ENCODE peak calls at places on chromosomes 6 and 20, in six cellular contexts. Y is GM12878, O is K562, V is HepG2, M is H1, T is GM12892. J is an unnamed sample.

GRCh38 chr6:117497237-117497636 is 14.8 kb downstream of the DCBLD1 start:
- DNase-seq in Y (no peak), O (no peak), V (no peak), M (no peak), T (no peak), J (no peak)

GRCh38 chr6:124590001-124590400 is 372.2 kb upstream of the RNF217 start:
- DNase-seq in Y (no peak), O (no peak), V (no peak), M (no peak), T (no peak), J (no peak)

GRCh38 chr6:132703936-132704335 is 9.9 kb downstream of the VNN1 start:
- DNase-seq in Y (no peak), O (no peak), V (no peak), M (no peak), T (no peak), J (no peak)

GRCh38 chr20:43936805-43937204 is 22.2 kb downstream of the TOX2 start:
- DNase-seq in Y (no peak), O (no peak), V (no peak), M (no peak), T (no peak), J (no peak)

GRCh38 chr6:113674075-113674474 is 183.1 kb upstream of the MARCKS start:
- DNase-seq in Y (no peak), O (no peak), V (no peak), M (no peak), T (no peak), J (no peak)

GRCh38 chr6:137989696-137990095 is 117.5 kb downstream of the PERP start:
- DNase-seq in Y (no peak), O (no peak), V (no peak), M (no peak), T (no peak), J (no peak)

GRCh38 chr20:22999756-23000155 is 35.4 kb upstream of the SSTR4 start:
- DNase-seq in Y (no peak), O (no peak), V (no peak), M (no peak), T (no peak), J (no peak)

GRCh38 chr20:6525447-6526303 is 241.8 kb upstream of the BMP2 start:
- DNase-seq in Y (no peak), O (no peak), V (no peak), M (no peak), T (no peak), J (no peak)

DNA sequence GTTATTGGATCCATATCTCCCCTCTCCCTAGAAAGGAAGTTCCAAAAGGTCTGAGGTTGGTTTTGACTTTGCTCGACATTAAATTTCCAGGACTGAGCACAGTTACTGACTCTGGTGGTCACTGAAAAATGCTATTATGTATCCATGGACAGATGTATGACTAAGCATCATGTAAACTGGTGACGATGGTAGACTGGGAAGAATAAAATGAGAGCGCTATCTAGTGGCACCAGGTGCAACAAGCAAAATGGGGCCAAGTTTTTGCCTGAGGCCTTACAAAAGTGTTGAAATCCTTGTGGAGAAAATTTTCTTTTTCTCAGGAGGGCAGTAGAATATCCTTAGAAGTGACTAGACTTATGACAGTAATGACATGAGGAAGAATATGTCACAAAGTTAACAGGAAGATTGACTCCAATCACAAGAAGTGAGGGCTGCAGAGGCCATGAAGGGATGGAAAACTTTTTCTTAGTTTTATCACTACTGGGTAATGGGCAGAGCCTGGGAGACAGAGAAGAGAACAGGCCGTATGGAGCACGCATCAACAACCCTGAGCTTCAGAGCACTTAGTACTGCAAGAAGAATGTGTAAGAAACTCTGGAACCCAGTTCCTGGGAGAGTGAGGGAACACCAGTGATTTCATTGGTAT is 88.9 kb upstream of the ELOVL5 start:
- DNase-seq in Y (peak), O (peak), V (peak), M (no peak), T (no peak), J (no peak)
- TF ChIP-seq TAF1 in Y (no peak), O (no peak), V (no peak), M (no peak), T (no peak), J (no peak)

DNA sequence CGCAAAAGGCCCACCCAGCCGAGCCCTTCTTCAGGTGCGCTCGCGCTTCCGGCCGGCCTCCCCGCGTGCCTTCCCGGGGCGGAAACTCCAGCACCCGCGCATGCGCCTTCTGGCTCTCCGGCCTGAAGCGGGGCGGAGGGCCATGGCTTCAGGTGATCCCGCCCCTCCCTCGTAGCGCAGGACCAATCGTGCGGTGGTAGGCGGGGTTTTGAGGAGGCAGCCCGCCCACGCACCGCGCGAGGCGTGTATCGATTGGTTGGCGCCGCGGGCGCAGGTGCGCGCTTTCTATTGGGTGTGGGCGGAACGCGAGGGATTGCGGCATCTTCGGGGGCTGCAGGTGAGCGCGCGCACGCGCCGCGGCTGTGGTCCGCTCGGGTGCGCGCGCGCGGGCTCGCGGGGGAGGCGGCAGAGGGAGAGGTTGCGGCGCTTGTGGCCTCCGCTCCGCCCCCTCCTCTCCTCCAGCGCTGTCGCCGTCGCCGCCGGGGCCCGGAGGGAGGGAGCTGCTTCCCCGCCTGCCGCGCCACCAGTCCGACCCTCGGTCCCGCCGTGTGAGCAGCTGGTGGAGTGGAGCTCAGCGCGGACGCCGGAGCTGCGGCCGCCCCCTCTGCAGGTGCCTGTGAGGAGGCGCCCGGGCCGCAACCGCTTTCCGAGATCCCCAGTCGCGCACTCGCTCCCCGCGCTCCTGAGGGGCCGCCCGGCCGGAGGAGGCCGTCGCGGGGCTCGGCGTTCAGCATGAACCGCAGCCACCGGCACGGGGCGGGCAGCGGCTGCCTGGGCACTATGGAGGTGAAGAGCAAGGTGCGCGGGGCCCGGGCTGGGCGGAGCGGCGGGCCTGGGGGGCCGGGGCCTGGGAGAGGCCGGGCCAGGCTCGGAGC is at the start of gene PARD6B:
- DNase-seq in Y (peak), O (peak), V (peak), M (peak), T (peak), J (peak)
- TF ChIP-seq POLR2A in Y (peak), O (peak), V (peak), M (peak), T (peak), J (no peak)

DNA sequence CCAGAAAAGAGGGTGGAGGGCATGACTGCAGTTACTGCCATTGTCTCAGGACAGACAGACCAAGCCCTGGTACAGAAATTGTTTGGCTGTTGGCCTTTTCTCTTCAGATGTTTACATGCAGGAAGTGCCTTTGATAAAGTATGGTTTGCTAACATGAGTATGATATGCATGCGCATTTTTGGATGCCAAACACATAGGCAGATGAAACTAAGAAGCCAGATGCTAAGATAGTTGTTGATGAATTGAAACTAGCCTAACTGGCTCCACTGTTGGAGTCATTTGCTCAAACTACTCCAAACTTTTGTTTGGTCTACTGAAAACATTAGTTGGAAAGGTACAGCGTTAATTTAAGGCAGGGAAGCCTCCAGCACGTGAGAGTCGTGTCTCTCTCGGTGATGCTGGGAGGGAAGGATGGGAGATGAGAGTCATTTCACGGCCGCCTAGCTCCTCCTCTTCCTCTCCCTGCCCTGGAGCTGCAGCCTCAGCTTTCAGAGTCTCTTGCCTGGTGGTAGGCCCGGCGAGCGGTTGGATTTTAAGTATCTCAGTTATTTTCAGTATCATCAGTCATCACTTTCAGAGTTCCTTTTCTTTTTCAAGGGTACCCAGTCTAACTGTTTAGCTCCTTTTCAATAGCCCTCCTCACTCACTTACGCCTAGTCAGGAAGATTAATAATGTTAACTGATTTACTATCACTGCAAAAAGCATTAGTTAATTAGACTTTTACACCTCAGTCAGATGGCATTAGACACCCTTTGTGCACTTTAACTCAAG is 29.8 kb downstream of the RREB1 start:
- DNase-seq in Y (no peak), O (peak), V (no peak), M (peak), T (no peak), J (no peak)
- TF ChIP-seq TAF1 in Y (peak), O (peak), V (no peak), M (no peak), T (peak), J (peak)

GRCh38 chr6:32177788-32178546 is at the start of gene RNF5:
- DNase-seq in Y (peak), O (peak), V (peak), M (peak), T (peak), J (peak)
- TF ChIP-seq POLR2A in Y (no peak), O (peak), V (peak), M (no peak), T (no peak), J (no peak)

GRCh38 chr6:31075528-31075927 is 36.8 kb downstream of the C6orf15 start:
- DNase-seq in Y (no peak), O (no peak), V (no peak), M (no peak), T (no peak), J (no peak)
- TF ChIP-seq TAF1 in Y (no peak), O (no peak), V (no peak), M (no peak), T (no peak), J (no peak)

GRCh38 chr6:156720739-156721714 is 56.2 kb upstream of the ARID1B start:
- DNase-seq in Y (peak), O (no peak), V (peak), M (peak), T (no peak), J (no peak)
- TF ChIP-seq POLR2A in Y (no peak), O (no peak), V (no peak), M (no peak), T (no peak), J (peak)

DNA sequence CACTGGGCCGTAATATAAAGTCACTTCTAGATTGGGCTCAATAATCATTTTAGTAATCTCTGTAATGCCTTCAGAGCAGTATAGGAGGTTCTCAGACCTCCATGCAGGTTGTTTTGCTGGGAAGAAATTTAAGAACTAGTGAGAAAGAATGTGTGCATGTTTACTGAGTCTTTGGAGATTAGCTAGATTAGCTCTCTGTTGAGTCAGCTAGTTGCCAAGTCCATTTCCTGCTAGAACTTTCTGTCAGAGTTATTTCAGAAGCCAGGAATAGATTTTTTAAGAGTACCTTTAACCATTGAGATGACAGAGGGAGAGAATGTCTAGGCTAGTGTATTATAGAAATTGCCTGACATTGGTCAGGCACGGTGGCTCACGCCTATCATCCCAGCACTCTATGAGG is 33.3 kb downstream of the ORC3 start:
- DNase-seq in Y (no peak), O (no peak), V (peak), M (no peak), T (no peak), J (no peak)
- TF ChIP-seq TAF1 in Y (no peak), O (no peak), V (no peak), M (no peak), T (no peak), J (no peak)

GRCh38 chr20:41136695-41137411 is 490 bp upstream of the PLCG1 start:
- DNase-seq in Y (no peak), O (peak), V (peak), M (peak), T (peak), J (peak)
- TF ChIP-seq POLR2A in Y (peak), O (peak), V (peak), M (peak), T (peak), J (peak)

DNA sequence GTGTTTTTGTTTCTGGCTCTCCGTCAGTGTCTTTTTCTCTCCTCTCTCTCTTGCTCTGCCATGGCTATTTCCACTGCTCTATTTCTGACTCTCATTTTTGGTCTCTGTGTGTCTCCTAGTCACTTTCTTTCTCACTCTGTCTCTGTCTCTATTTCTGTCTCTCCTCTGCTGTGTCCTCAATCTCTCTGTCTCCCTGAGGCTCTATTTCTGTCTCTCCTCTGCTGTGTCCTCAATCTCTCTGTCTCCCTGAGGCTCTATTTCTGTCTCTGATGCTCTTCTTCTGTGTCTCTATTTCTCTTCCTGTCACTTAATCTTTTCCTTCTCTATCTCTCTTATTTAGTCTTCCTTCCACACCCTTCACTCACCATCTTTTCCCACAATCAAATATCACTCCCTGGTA is 8.4 kb downstream of the PRSS16 start:
- DNase-seq in Y (no peak), O (no peak), V (no peak), M (no peak), T (no peak), J (no peak)
- TF ChIP-seq TAF1 in Y (no peak), O (no peak), V (no peak), M (no peak), T (no peak), J (no peak)

GRCh38 chr20:50790651-50791277 is 4.1 kb upstream of the BCAS4 start:
- DNase-seq in Y (peak), O (peak), V (peak), M (peak), T (peak), J (peak)
- TF ChIP-seq POLR2A in Y (peak), O (peak), V (peak), M (no peak), T (peak), J (peak)